ENCODE peak calls at places on chromosome 15, in four cellular contexts. N is HFFc6, M is T-helper 1 cell, B is NCI-H748 treated with DMSO at 0.1 percent for 48 hours. P is an unnamed sample.

GRCh38 chr15:85491663-85492062 is 111.3 kb downstream of the AKAP13 start:
- DNase-seq in M (no peak), B (no peak), N (no peak), P (no peak)

GRCh38 chr15:48861813-48862431 is 16.0 kb upstream of the EID1 start:
- DNase-seq in N (peak; percentile 76), M (peak; percentile 21), B (peak; percentile 8), P (peak; percentile 48)

GRCh38 chr15:36591534-36592411 is 12.3 kb downstream of the CDIN1 start:
- DNase-seq in N (peak; percentile 57), B (no peak), M (no peak), P (peak; percentile 48)

GRCh38 chr15:23497710-23498111 is 50.7 kb upstream of the GOLGA6L2 start:
- DNase-seq in N (peak; percentile 8), B (no peak), M (no peak), P (no peak)

GRCh38 chr15:43488790-43489585 is 4.0 kb downstream of the TP53BP1 start:
- DNase-seq in B (no peak), N (no peak), M (no peak), P (no peak)

GRCh38 chr15:62020576-62021160 is 39.6 kb downstream of the VPS13C start:
- DNase-seq in M (no peak), N (peak; percentile 26), B (no peak), P (no peak)

GRCh38 chr15:76684002-76684401 is 221.1 kb downstream of the SCAPER start:
- DNase-seq in M (no peak), N (no peak), B (no peak), P (no peak)

GRCh38 chr15:37891754-37892368 is 42.6 kb upstream of the TMCO5A start:
- DNase-seq in M (no peak), N (peak; percentile 67), B (no peak), P (peak; percentile 10)

GRCh38 chr15:101371519-101371918 is 76.5 kb upstream of the SNRPA1 start:
- DNase-seq in N (no peak), B (no peak), M (no peak), P (no peak)

GRCh38 chr15:77607111-77607893 is 25.4 kb downstream of the LINGO1 start:
- DNase-seq in B (no peak), M (no peak), N (peak; percentile 32), P (no peak)

GRCh38 chr15:38593523-38593922 is 28.9 kb upstream of the RASGRP1 start:
- DNase-seq in N (no peak), M (no peak), B (no peak), P (no peak)

GRCh38 chr15:100291106-100291505 is 50.7 kb downstream of the ADAMTS17 start:
- DNase-seq in N (peak; percentile 10), M (no peak), B (no peak), P (no peak)

GRCh38 chr15:70748281-70748747 is 15.0 kb downstream of the UACA start:
- DNase-seq in N (peak; percentile 75), M (no peak), B (no peak), P (no peak)

GRCh38 chr15:60299452-60300047 is 98.2 kb downstream of the ANXA2 start:
- DNase-seq in B (peak; percentile 95), N (peak; percentile 35), M (no peak), P (peak; percentile 18)

GRCh38 chr15:72118400-72118978 is at the start of gene SENP8:
- DNase-seq in N (no peak), M (no peak), B (peak; percentile 87), P (no peak)

GRCh38 chr15:75508741-75509532 is 57.4 kb upstream of the SIN3A start:
- DNase-seq in M (no peak), N (peak; percentile 42), B (no peak), P (no peak)

GRCh38 chr15:60972866-60973265 is 256.2 kb downstream of the RORA start:
- DNase-seq in M (no peak), B (no peak), N (peak; percentile 74), P (no peak)

GRCh38 chr15:89452330-89452836 is 44.0 kb downstream of the RHCG start:
- DNase-seq in B (no peak), N (no peak), M (no peak), P (no peak)

GRCh38 chr15:88664151-88664778 is 25.4 kb downstream of the ISG20 start:
- DNase-seq in B (no peak), M (peak; percentile 27), N (no peak), P (peak; percentile 37)

GRCh38 chr15:73926191-73927002 is at the start of gene LOXL1:
- DNase-seq in N (peak; percentile 85), B (peak; percentile 16), M (no peak), P (peak; percentile 19)

GRCh38 chr15:34275721-34276120 is 50.9 kb downstream of the EMC4 start:
- DNase-seq in B (no peak), N (no peak), M (no peak), P (no peak)

GRCh38 chr15:70054884-70055387 is 42.8 kb downstream of the TLE3 start:
- DNase-seq in B (no peak), N (no peak), M (no peak), P (no peak)